ENCODE peak calls at places on chromosomes 1 and 21, in eight cellular contexts. G is upper lobe of left lung, R is fibroblast of lung, O is OCI-LY7, V is IMR-90, B is ovary, D is neural progenitor cell, Q is cardiac muscle cell. A is an unnamed sample. For H3K4me1, the result is how much of the 10 kb centered on the place peaks cover.

GRCh38 chr1:66282343-66282852 is 251.6 kb upstream of the SGIP1 start:
- DNase-seq in G (peak), R (peak), O (peak), V (peak), B (no peak), D (no peak), Q (peak), A (peak)

GRCh38 chr1:6200188-6200809 is 904 bp upstream of the RPL22 start:
- DNase-seq in G (no peak), R (no peak), O (peak), V (no peak), B (no peak), D (no peak), Q (no peak), A (no peak)

GRCh38 chr1:162548170-162548569 is 13.4 kb upstream of the UAP1 start:
- DNase-seq in G (no peak), R (peak), O (no peak), V (peak), B (peak), D (no peak), Q (peak), A (no peak)

GRCh38 chr1:61741682-61742619 is at the start of gene PATJ:
- DNase-seq in G (peak), R (no peak), O (peak), V (peak), B (peak), D (peak), Q (peak), A (peak)

GRCh38 chr1:8032351-8032750 is 6.2 kb upstream of the ERRFI1 start:
- DNase-seq in G (no peak), R (peak), O (no peak), V (peak), B (no peak), D (no peak), Q (no peak), A (no peak)

GRCh38 chr1:185939142-185939541 is 205.0 kb downstream of the HMCN1 start:
- DNase-seq in G (no peak), R (no peak), O (no peak), V (peak), B (no peak), D (no peak), Q (no peak), A (no peak)

GRCh38 chr1:29236993-29237905 is 927 bp downstream of the PTPRU start:
- DNase-seq in G (peak), R (peak), O (no peak), V (peak), B (peak), D (peak), Q (peak), A (peak)

GRCh38 chr1:235397733-235398132 is 30.5 kb downstream of the TBCE start:
- DNase-seq in G (no peak), R (peak), O (no peak), V (peak), B (no peak), D (no peak), Q (peak), A (peak)

GRCh38 chr1:228007054-228007800 is 429 bp downstream of the WNT3A start:
- DNase-seq in G (no peak), R (no peak), O (no peak), V (no peak), B (no peak), D (peak), Q (peak), A (no peak)

GRCh38 chr1:10438677-10439163 is 8.5 kb downstream of the CENPS start:
- DNase-seq in G (no peak), R (no peak), O (no peak), V (peak), B (no peak), D (no peak), Q (no peak), A (no peak)

GRCh38 chr1:98129486-98129885 is 208.7 kb upstream of the DPYD start:
- DNase-seq in G (no peak), R (no peak), O (no peak), V (no peak), B (no peak), D (no peak), Q (no peak), A (no peak)

GRCh38 chr1:238115852-238116251 is 225.1 kb upstream of the ZP4 start:
- DNase-seq in G (no peak), R (no peak), O (no peak), V (no peak), B (no peak), D (peak), Q (no peak), A (no peak)

GRCh38 chr1:62424412-62424811 is 12.4 kb upstream of the USP1 start:
- DNase-seq in G (no peak), R (peak), O (no peak), V (no peak), B (no peak), D (no peak), Q (no peak), A (no peak)

GRCh38 chr1:182520746-182521145 is 68.3 kb downstream of the RNASEL start:
- DNase-seq in G (no peak), R (peak), O (no peak), V (peak), B (no peak), D (no peak), Q (no peak), A (peak)

GRCh38 chr21:31974454-31974985 is 101.7 kb downstream of the HUNK start:
- DNase-seq in G (no peak), R (no peak), O (peak), V (no peak), B (no peak), D (peak), Q (no peak), A (no peak)

GRCh38 chr1:21816602-21817302 is 4.7 kb downstream of the LDLRAD2 start:
- DNase-seq in G (no peak), R (peak), O (no peak), V (peak), B (no peak), D (no peak), Q (peak), A (peak)

GRCh38 chr1:198936371-198937083 is 297.7 kb downstream of the PTPRC start:
- DNase-seq in G (no peak), R (peak), O (peak), V (peak), B (no peak), D (no peak), Q (peak), A (peak)

GRCh38 chr21:35922618-35923017 is 137.7 kb downstream of the SETD4 start:
- DNase-seq in G (no peak), R (peak), O (no peak), V (peak), B (no peak), D (no peak), Q (no peak), A (peak)

GRCh38 chr1:203401151-203401550 is 50.2 kb upstream of the FMOD start:
- DNase-seq in G (no peak), R (no peak), O (no peak), V (no peak), B (no peak), D (no peak), Q (no peak), A (no peak)
- H3K27ac ChIP-seq in G (no peak), R (no peak), O (no peak), V (no peak), B (no peak), D (no peak), Q (no peak), A (no peak)

GRCh38 chr1:219488275-219488674 is 124.6 kb downstream of the ZC3H11B start:
- DNase-seq in G (no peak), R (no peak), O (no peak), V (no peak), B (no peak), D (no peak), Q (no peak), A (no peak)
- H3K4me1 ChIP-seq in G (under half), R (under half), O (under half), V (under half), B (under half), D (under half), Q (under half), A (under half)

GRCh38 chr21:45768741-45769049 is 125.2 kb downstream of the PCBP3 start:
- DNase-seq in G (no peak), R (no peak), O (no peak), V (no peak), B (no peak), D (peak), Q (no peak), A (no peak)
- TF ChIP-seq CTCF in G (no peak), R (no peak), O (peak), V (peak), B (no peak), D (peak), Q (peak), A (peak)

GRCh38 chr1:221439008-221439733 is 302.7 kb downstream of the DUSP10 start:
- DNase-seq in G (peak), R (peak), O (no peak), V (peak), B (no peak), D (peak), Q (peak), A (peak)

GRCh38 chr1:221437924-221438323 is 304.0 kb downstream of the DUSP10 start:
- DNase-seq in G (no peak), R (peak), O (no peak), V (peak), B (no peak), D (no peak), Q (peak), A (no peak)

GRCh38 chr1:221440658-221441057 is 301.2 kb downstream of the DUSP10 start:
- DNase-seq in G (peak), R (peak), O (no peak), V (no peak), B (no peak), D (peak), Q (peak), A (peak)

GRCh38 chr1:221442056-221442455 is 299.8 kb downstream of the DUSP10 start:
- DNase-seq in G (no peak), R (no peak), O (no peak), V (no peak), B (no peak), D (peak), Q (no peak), A (no peak)

DNA sequence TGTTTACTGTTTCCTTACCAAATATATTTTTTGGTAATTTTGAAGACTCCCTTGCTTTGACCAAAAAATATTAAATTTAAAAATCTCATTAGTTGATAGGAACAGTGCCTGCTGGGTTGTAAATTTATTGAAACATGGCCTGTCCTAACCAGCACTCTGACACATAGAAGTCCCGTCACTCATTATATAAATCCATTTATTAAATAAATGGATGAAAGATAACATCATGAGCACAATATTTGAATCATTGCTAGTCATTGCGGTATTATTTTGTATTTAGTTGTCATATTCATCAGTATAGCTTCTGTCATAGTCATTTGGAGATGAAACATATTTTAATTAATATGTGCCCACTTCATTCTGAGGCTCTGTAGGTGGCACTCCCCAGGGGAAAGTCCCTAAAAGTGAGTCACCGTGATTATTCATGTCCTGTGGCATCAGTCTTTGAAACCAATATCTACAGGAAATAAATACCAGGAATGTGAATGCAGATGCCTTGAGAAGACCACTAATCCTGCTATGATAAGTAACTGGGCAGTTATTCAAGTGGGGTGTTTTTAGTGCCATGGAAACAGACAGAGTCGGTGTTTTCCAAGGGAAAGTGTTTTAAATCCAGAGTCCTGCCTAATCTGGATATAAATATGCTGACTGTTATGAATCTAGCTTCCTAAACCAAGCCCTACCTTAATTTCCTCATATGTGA is 302.0 kb downstream of the DUSP10 start:
- DNase-seq in G (no peak), R (peak), O (no peak), V (peak), B (no peak), D (no peak), Q (peak), A (peak)
- H3K27ac ChIP-seq in G (peak), R (peak), O (no peak), V (no peak), B (no peak), D (no peak), Q (no peak), A (peak)

GRCh38 chr21:15841856-15842564 is 112.2 kb downstream of the USP25 start:
- DNase-seq in G (no peak), R (peak), O (no peak), V (peak), B (no peak), D (no peak), Q (peak), A (no peak)

GRCh38 chr21:15837603-15838002 is 107.8 kb downstream of the USP25 start:
- DNase-seq in G (no peak), R (peak), O (no peak), V (peak), B (no peak), D (no peak), Q (peak), A (no peak)

GRCh38 chr21:15839026-15839425 is 109.2 kb downstream of the USP25 start:
- DNase-seq in G (no peak), R (no peak), O (no peak), V (no peak), B (no peak), D (no peak), Q (no peak), A (peak)

GRCh38 chr21:15840406-15840805 is 110.6 kb downstream of the USP25 start:
- DNase-seq in G (no peak), R (no peak), O (no peak), V (no peak), B (no peak), D (no peak), Q (no peak), A (peak)

GRCh38 chr21:15839601-15840000 is 109.8 kb downstream of the USP25 start:
- DNase-seq in G (no peak), R (no peak), O (no peak), V (peak), B (no peak), D (no peak), Q (peak), A (no peak)
- H3K4me1 ChIP-seq in G (under half), R (under half), O (under half), V (under half), B (under half), D (under half), Q (under half), A (under half)

GRCh38 chr1:211515090-211516023 is 23.4 kb upstream of the RD3 start:
- DNase-seq in G (peak), R (peak), O (peak), V (peak), B (peak), D (peak), Q (peak), A (peak)

GRCh38 chr1:211518330-211519289 is 26.6 kb upstream of the RD3 start:
- DNase-seq in G (no peak), R (no peak), O (peak), V (no peak), B (no peak), D (no peak), Q (no peak), A (no peak)

GRCh38 chr1:211514030-211514754 is 22.2 kb upstream of the RD3 start:
- DNase-seq in G (peak), R (peak), O (peak), V (peak), B (peak), D (peak), Q (peak), A (peak)

GRCh38 chr1:211519602-211520001 is 27.6 kb upstream of the RD3 start:
- DNase-seq in G (no peak), R (no peak), O (no peak), V (no peak), B (no peak), D (no peak), Q (no peak), A (no peak)

GRCh38 chr1:211517006-211517405 is 25.0 kb upstream of the RD3 start:
- DNase-seq in G (no peak), R (no peak), O (peak), V (no peak), B (no peak), D (peak), Q (no peak), A (peak)
- TF ChIP-seq CTCF in G (no peak), R (no peak), O (peak), V (no peak), B (no peak), D (no peak), Q (no peak), A (peak)

DNA sequence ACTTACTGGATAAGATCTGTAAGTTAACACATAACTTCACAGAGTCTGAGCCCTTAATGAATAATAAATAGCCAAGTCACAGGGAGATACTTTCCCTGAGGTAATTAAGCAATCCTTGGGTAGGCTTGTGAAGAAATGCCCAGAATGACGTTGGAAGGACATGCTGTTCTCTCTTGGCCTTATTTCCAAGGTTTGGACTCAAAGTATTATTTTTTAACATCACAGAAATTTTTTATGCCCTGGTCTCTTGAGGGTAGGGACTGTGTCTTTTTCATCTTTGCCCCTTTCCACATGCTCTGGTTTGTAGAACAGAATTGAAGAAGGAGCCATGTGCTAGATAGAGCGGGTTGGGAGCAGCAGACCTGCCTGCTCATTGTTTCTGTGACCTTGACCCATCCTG is 17.2 kb upstream of the LAMTOR5 start:
- DNase-seq in G (no peak), R (peak), O (no peak), V (no peak), B (peak), D (no peak), Q (peak), A (no peak)
- H3K27ac ChIP-seq in G (peak), R (no peak), O (no peak), V (no peak), B (peak), D (no peak), Q (no peak), A (no peak)

GRCh38 chr1:85319488-85319887 is 43.1 kb upstream of the BCL10 start:
- DNase-seq in G (no peak), R (no peak), O (no peak), V (no peak), B (no peak), D (no peak), Q (no peak), A (no peak)

GRCh38 chr1:85319931-85320330 is 43.5 kb upstream of the BCL10 start:
- DNase-seq in G (no peak), R (no peak), O (no peak), V (no peak), B (no peak), D (no peak), Q (peak), A (peak)

GRCh38 chr1:85317580-85317979 is 41.1 kb upstream of the BCL10 start:
- DNase-seq in G (no peak), R (peak), O (no peak), V (no peak), B (no peak), D (no peak), Q (peak), A (no peak)

GRCh38 chr1:85316324-85316723 is 39.9 kb upstream of the BCL10 start:
- DNase-seq in G (no peak), R (peak), O (no peak), V (no peak), B (no peak), D (no peak), Q (no peak), A (no peak)

DNA sequence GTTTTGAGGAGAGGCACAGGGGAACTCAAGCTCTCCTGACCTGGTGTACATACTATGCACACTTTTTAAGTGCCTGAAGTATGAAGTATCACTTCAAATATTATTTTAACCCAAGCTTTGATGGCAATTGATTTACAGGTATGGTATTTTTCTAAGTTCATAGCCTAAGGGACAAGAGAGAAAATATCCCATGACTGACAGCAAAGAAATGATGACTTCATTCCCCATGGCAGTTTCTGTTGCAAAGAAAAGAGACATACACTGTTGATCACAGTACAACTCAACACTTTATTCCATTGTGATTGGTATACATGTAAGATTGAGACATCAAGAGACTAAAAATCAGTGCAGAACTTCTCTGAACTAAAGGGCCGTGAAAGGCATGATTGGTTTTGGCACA is 41.8 kb upstream of the BCL10 start:
- DNase-seq in G (no peak), R (no peak), O (no peak), V (no peak), B (no peak), D (no peak), Q (no peak), A (peak)
- H3K4me1 ChIP-seq in G (under half), R (under half), O (under half), V (under half), B (under half), D (under half), Q (under half), A (half or more)

GRCh38 chr1:23216771-23217420 is 406 bp downstream of the HTR1D start:
- DNase-seq in G (no peak), R (no peak), O (peak), V (no peak), B (peak), D (peak), Q (no peak), A (no peak)
- TF ChIP-seq CTCF in G (peak), R (peak), O (peak), V (peak), B (no peak), D (peak), Q (peak), A (peak)

DNA sequence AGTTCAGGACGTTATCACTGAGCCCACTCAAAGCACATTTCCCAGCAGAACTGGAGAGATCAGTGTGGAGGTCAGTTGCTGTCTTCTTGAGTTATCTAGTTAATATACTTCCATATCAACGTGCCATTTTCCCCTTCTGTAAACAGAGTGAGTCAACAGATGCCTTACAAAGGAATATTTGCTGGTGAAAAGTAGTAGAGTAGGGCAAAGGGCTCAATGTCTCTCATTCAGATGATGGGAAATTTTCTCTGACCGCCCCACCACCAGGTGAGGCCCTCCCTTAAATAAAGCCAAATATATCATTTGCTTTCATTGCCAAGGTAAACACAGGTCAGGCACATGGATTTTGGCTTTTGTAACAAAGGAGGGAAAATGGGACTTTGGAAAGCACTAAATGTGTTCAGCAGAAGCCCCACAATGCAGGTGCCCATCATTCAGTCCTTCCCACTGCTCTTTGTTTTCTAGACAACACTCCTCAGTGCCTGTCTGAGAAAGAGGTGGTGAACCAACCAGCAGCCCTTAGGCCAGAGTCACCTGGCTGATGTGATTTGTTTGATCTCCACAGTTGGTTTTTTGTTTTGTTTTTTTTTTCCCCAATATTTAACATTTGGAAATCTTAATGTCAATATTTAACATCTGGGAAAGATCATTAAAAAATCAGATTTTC is 40.5 kb upstream of the SAMD13 start:
- DNase-seq in G (no peak), R (no peak), O (no peak), V (peak), B (no peak), D (no peak), Q (no peak), A (no peak)
- H3K27ac ChIP-seq in G (no peak), R (no peak), O (no peak), V (no peak), B (no peak), D (no peak), Q (no peak), A (no peak)